ENCODE peak calls at places on chromosomes 12 and 14, in four cellular contexts. O is RWPE2, N is pancreas, R is lower lobe of right lung. U is an unnamed sample.

GRCh38 chr14:29716150-29716549 is 211.5 kb downstream of the PRKD1 start:
- ATAC-seq in O (no peak), N (no peak), R (no peak), U (no peak)

GRCh38 chr14:70073924-70074566 is 114.7 kb downstream of the SLC8A3 start:
- ATAC-seq in O (peak; percentile 93), N (peak; percentile 78), R (peak; percentile 88), U (no peak)

GRCh38 chr12:109296431-109296830 is 12.7 kb downstream of the FOXN4 start:
- ATAC-seq in O (no peak), N (no peak), R (no peak), U (no peak)

GRCh38 chr14:55389330-55389729 is 22.3 kb downstream of the ATG14 start:
- ATAC-seq in O (no peak), N (no peak), R (no peak), U (peak; percentile 57)

GRCh38 chr12:91836264-91836663 is 309.4 kb downstream of the BTG1 start:
- ATAC-seq in O (no peak), N (no peak), R (no peak), U (no peak)

GRCh38 chr14:90642239-90642717 is 174.0 kb downstream of the TTC7B start:
- ATAC-seq in O (no peak), N (no peak), R (peak; percentile 65), U (no peak)

GRCh38 chr12:32390572-32391219 is 8.7 kb upstream of the FGD4 start:
- ATAC-seq in O (peak; percentile 82), N (peak; percentile 78), R (peak; percentile 90), U (peak; percentile 67)

GRCh38 chr12:68521321-68521839 is 89.3 kb upstream of the RAP1B start:
- ATAC-seq in O (peak; percentile 79), N (no peak), R (no peak), U (no peak)

GRCh38 chr12:2248901-2249381 is 196.2 kb downstream of the CACNA1C start:
- ATAC-seq in O (no peak), N (no peak), R (no peak), U (no peak)

GRCh38 chr12:25155031-25155576 is 39.9 kb downstream of the DNAI7 start:
- ATAC-seq in O (no peak), N (no peak), R (no peak), U (no peak)

GRCh38 chr14:52730708-52731111 is 744 bp downstream of the STYX start:
- ATAC-seq in O (no peak), N (no peak), R (no peak), U (no peak)

GRCh38 chr12:124279846-124280360 is 15.0 kb upstream of the RFLNA start:
- ATAC-seq in O (peak; percentile 46), N (no peak), R (peak; percentile 27), U (no peak)

GRCh38 chr14:33922125-33922524 is 28.7 kb downstream of the EGLN3 start:
- ATAC-seq in O (peak; percentile 79), N (no peak), R (no peak), U (no peak)

GRCh38 chr14:39474416-39474911 is 42.2 kb upstream of the FBXO33 start:
- ATAC-seq in O (no peak), N (no peak), R (no peak), U (no peak)

GRCh38 chr14:68318788-68319187 is 474.1 kb downstream of the ZFP36L1 start:
- ATAC-seq in O (no peak), N (no peak), R (no peak), U (no peak)

GRCh38 chr12:103499571-103499970 is 3.8 kb upstream of the C12orf42 start:
- ATAC-seq in O (no peak), N (no peak), R (no peak), U (no peak)

GRCh38 chr12:121575952-121576615 is 4.7 kb downstream of the KDM2B start:
- ATAC-seq in O (no peak), N (no peak), R (no peak), U (no peak)

GRCh38 chr12:570949-571794 is 92.1 kb downstream of the NINJ2 start:
- ATAC-seq in O (peak; percentile 53), N (peak; percentile 21), R (peak; percentile 51), U (peak; percentile 59)

GRCh38 chr14:37232907-37233481 is 35.3 kb downstream of the MIPOL1 start:
- ATAC-seq in O (peak; percentile 85), N (no peak), R (peak; percentile 59), U (no peak)

GRCh38 chr12:7042847-7043246 is 17.7 kb upstream of the C1S start:
- ATAC-seq in O (peak; percentile 53), N (peak; percentile 85), R (peak; percentile 83), U (peak; percentile 79)

GRCh38 chr12:44817687-44818086 is 58.4 kb downstream of the NELL2 start:
- ATAC-seq in O (no peak), N (no peak), R (no peak), U (no peak)

GRCh38 chr14:77253333-77254190 is 17.4 kb downstream of the NGB start:
- ATAC-seq in O (no peak), N (no peak), R (no peak), U (no peak)

GRCh38 chr14:103279129-103280025 is 54.7 kb upstream of the EIF5 start:
- ATAC-seq in O (no peak), N (peak; percentile 64), R (peak; percentile 55), U (peak; percentile 44)

GRCh38 chr12:27672654-27673053 is 23.6 kb upstream of the REP15 start:
- ATAC-seq in O (no peak), N (no peak), R (no peak), U (no peak)

GRCh38 chr14:104734601-104734990 is 10.6 kb downstream of the ADSS1 start:
- ATAC-seq in O (no peak), N (no peak), R (no peak), U (no peak)

GRCh38 chr14:78220273-78220672 is 50.1 kb downstream of the NRXN3 start:
- ATAC-seq in O (no peak), N (no peak), R (no peak), U (no peak)

GRCh38 chr14:31391473-31391872 is 28.9 kb downstream of the HEATR5A start:
- ATAC-seq in O (no peak), N (no peak), R (no peak), U (no peak)

GRCh38 chr12:116427200-116427932 is 131.8 kb upstream of the MAP1LC3B2 start:
- ATAC-seq in O (no peak), N (no peak), R (no peak), U (no peak)

GRCh38 chr12:112924986-112925385 is 13.3 kb upstream of the OAS3 start:
- ATAC-seq in O (no peak), N (peak; percentile 38), R (no peak), U (no peak)

GRCh38 chr12:87656311-87656710 is 372.9 kb downstream of the C12orf50 start:
- ATAC-seq in O (no peak), N (no peak), R (no peak), U (no peak)

GRCh38 chr12:52561880-52562449 is 9.0 kb upstream of the KRT71 start:
- ATAC-seq in O (no peak), N (no peak), R (peak; percentile 66), U (no peak)

GRCh38 chr14:55131782-55132181 is 2.7 kb downstream of the LGALS3 start:
- ATAC-seq in O (no peak), N (no peak), R (peak; percentile 9), U (no peak)

GRCh38 chr12:97275261-97276197 is 187.1 kb upstream of the RMST start:
- ATAC-seq in O (no peak), N (peak; percentile 46), R (peak; percentile 34), U (no peak)

GRCh38 chr14:23618415-23618988 is 17.7 kb upstream of the DHRS2 start:
- ATAC-seq in O (no peak), N (no peak), R (no peak), U (no peak)

GRCh38 chr12:64105026-64105425 is 117.1 kb downstream of the KICS2 start:
- ATAC-seq in O (peak; percentile 46), N (no peak), R (no peak), U (no peak)

GRCh38 chr14:49642163-49642562 is 7.1 kb upstream of the DNAAF2 start:
- ATAC-seq in O (no peak), N (no peak), R (no peak), U (no peak)
- H3K27ac ChIP-seq in O (no peak overlapping the region), N (no peak overlapping the region), R (peak overlapping the region; percentile 36), U (no peak overlapping the region)

GRCh38 chr12:104575442-104575841 is 118.7 kb downstream of the CHST11 start:
- ATAC-seq in O (no peak), N (no peak), R (no peak), U (no peak)
- H3K27ac ChIP-seq in O (no peak overlapping the region), N (no peak overlapping the region), R (no peak overlapping the region), U (no peak overlapping the region)

GRCh38 chr14:96246535-96246839 is 9.5 kb upstream of the BDKRB1 start:
- ATAC-seq in O (peak; percentile 93), N (no peak), R (peak; percentile 32), U (peak; percentile 79)
- H3K27ac ChIP-seq in O (peak overlapping the region; percentile 61), N (no peak overlapping the region), R (no peak overlapping the region), U (no peak overlapping the region)

GRCh38 chr14:99603471-99603933 is 505 bp downstream of the CCDC85C start:
- ATAC-seq in O (no peak), N (no peak), R (no peak), U (no peak)
- H3K27ac ChIP-seq in O (peak overlapping the region; percentile 87), N (no peak overlapping the region), R (peak overlapping the region; percentile 38), U (no peak overlapping the region)

GRCh38 chr14:61599959-61600358 is 95.4 kb upstream of the HIF1A start:
- ATAC-seq in O (no peak), N (no peak), R (no peak), U (no peak)

GRCh38 chr14:61598980-61599379 is 96.3 kb upstream of the HIF1A start:
- ATAC-seq in O (no peak), N (no peak), R (no peak), U (no peak)

GRCh38 chr14:61591862-61592261 is 103.5 kb upstream of the HIF1A start:
- ATAC-seq in O (no peak), N (no peak), R (peak; percentile 63), U (no peak)

GRCh38 chr14:61593330-61593729 is 102.0 kb upstream of the HIF1A start:
- ATAC-seq in O (no peak), N (no peak), R (no peak), U (no peak)

GRCh38 chr14:61596985-61597384 is 98.3 kb upstream of the HIF1A start:
- ATAC-seq in O (no peak), N (no peak), R (no peak), U (no peak)
- H3K27ac ChIP-seq in O (no peak overlapping the region), N (no peak overlapping the region), R (no peak overlapping the region), U (peak overlapping the region; percentile 16)

GRCh38 chr12:12449533-12450025 is 92.7 kb downstream of the BORCS5 start:
- ATAC-seq in O (peak; percentile 61), N (peak; percentile 87), R (peak; percentile 92), U (peak; percentile 71)
- H3K27ac ChIP-seq in O (no peak overlapping the region), N (peak overlapping the region; percentile 30), R (peak overlapping the region; percentile 44), U (no peak overlapping the region)